ENCODE peak calls at places on chromosomes 4 and X, in eight cellular contexts. One of them, this sample, is unnamed.

GRCh38 chrX:6024204-6024603 is 204.5 kb downstream of the NLGN4X start:
- DNase-seq in breast epithelium: no peak
- DNase-seq in adrenal gland: no peak
- DNase-seq in PC-3: peak; percentile 21
- DNase-seq in left ventricle myocardium inferior: no peak
- DNase-seq in tibial nerve: no peak
- DNase-seq in right lobe of liver: no peak
- DNase-seq in testis: no peak
- DNase-seq in this sample: no peak

GRCh38 chr4:176654565-176655216 is 138.0 kb downstream of the VEGFC start:
- DNase-seq in adrenal gland: no peak
- DNase-seq in breast epithelium: no peak
- DNase-seq in left ventricle myocardium inferior: no peak
- DNase-seq in tibial nerve: no peak
- DNase-seq in PC-3: no peak
- DNase-seq in right lobe of liver: no peak
- DNase-seq in testis: no peak
- DNase-seq in this sample: no peak

GRCh38 chr4:168319486-168320019 is 1.0 kb upstream of the DDX60 start:
- DNase-seq in PC-3: no peak
- DNase-seq in left ventricle myocardium inferior: no peak
- DNase-seq in adrenal gland: no peak
- DNase-seq in testis: no peak
- DNase-seq in breast epithelium: no peak
- DNase-seq in right lobe of liver: no peak
- DNase-seq in tibial nerve: no peak
- DNase-seq in this sample: no peak

GRCh38 chr4:108135549-108136209 is 33.1 kb downstream of the LEF1 start:
- DNase-seq in testis: no peak
- DNase-seq in left ventricle myocardium inferior: no peak
- DNase-seq in tibial nerve: no peak
- DNase-seq in breast epithelium: no peak
- DNase-seq in PC-3: no peak
- DNase-seq in adrenal gland: no peak
- DNase-seq in right lobe of liver: no peak
- DNase-seq in this sample: no peak

GRCh38 chrX:19904778-19905367 is 17.5 kb upstream of the SH3KBP1 start:
- DNase-seq in breast epithelium: no peak
- DNase-seq in testis: peak; percentile 33
- DNase-seq in right lobe of liver: no peak
- DNase-seq in PC-3: peak; percentile 84
- DNase-seq in tibial nerve: no peak
- DNase-seq in left ventricle myocardium inferior: no peak
- DNase-seq in adrenal gland: peak; percentile 24
- DNase-seq in this sample: no peak

GRCh38 chr4:88600129-88600849 is 8.0 kb downstream of the HERC3 start:
- DNase-seq in tibial nerve: no peak
- DNase-seq in left ventricle myocardium inferior: no peak
- DNase-seq in PC-3: peak; percentile 89
- DNase-seq in breast epithelium: no peak
- DNase-seq in right lobe of liver: no peak
- DNase-seq in testis: no peak
- DNase-seq in adrenal gland: no peak
- DNase-seq in this sample: no peak

GRCh38 chrX:87409113-87409841 is 108.3 kb upstream of the KLHL4 start:
- DNase-seq in PC-3: peak; percentile 87
- DNase-seq in testis: peak; percentile 81
- DNase-seq in right lobe of liver: peak; percentile 43
- DNase-seq in tibial nerve: peak; percentile 11
- DNase-seq in adrenal gland: peak; percentile 91
- DNase-seq in left ventricle myocardium inferior: peak; percentile 16
- DNase-seq in breast epithelium: peak; percentile 56
- DNase-seq in this sample: no peak

GRCh38 chr4:1344696-1345095 is 2.3 kb upstream of the UVSSA start:
- DNase-seq in left ventricle myocardium inferior: no peak
- DNase-seq in tibial nerve: no peak
- DNase-seq in breast epithelium: no peak
- DNase-seq in adrenal gland: no peak
- DNase-seq in PC-3: peak; percentile 77
- DNase-seq in testis: no peak
- DNase-seq in right lobe of liver: no peak
- DNase-seq in this sample: no peak

GRCh38 chr4:212438-213174 is 88.3 kb downstream of the ZNF718 start:
- DNase-seq in PC-3: no peak
- DNase-seq in testis: peak; percentile 95
- DNase-seq in adrenal gland: peak; percentile 84
- DNase-seq in breast epithelium: peak; percentile 81
- DNase-seq in right lobe of liver: peak; percentile 52
- DNase-seq in tibial nerve: peak; percentile 40
- DNase-seq in left ventricle myocardium inferior: peak; percentile 80
- DNase-seq in this sample: no peak

GRCh38 chrX:101359966-101360365 is 11.4 kb upstream of the TIMM8A start:
- DNase-seq in left ventricle myocardium inferior: no peak
- DNase-seq in breast epithelium: no peak
- DNase-seq in right lobe of liver: no peak
- DNase-seq in PC-3: no peak
- DNase-seq in testis: peak; percentile 57
- DNase-seq in tibial nerve: no peak
- DNase-seq in adrenal gland: no peak
- DNase-seq in this sample: no peak

GRCh38 chr4:73391774-73392173 is 12.3 kb upstream of the ALB start:
- DNase-seq in adrenal gland: no peak
- DNase-seq in tibial nerve: no peak
- DNase-seq in right lobe of liver: no peak
- DNase-seq in testis: no peak
- DNase-seq in breast epithelium: no peak
- DNase-seq in left ventricle myocardium inferior: no peak
- DNase-seq in PC-3: no peak
- DNase-seq in this sample: no peak

GRCh38 chrX:30893206-30893605 is 4.2 kb upstream of the TAB3 start:
- DNase-seq in adrenal gland: no peak
- DNase-seq in tibial nerve: no peak
- DNase-seq in left ventricle myocardium inferior: no peak
- DNase-seq in right lobe of liver: no peak
- DNase-seq in PC-3: peak; percentile 87
- DNase-seq in testis: no peak
- DNase-seq in breast epithelium: no peak
- DNase-seq in this sample: no peak

GRCh38 chrX:38220024-38220935 is at the start of gene SRPX:
- DNase-seq in left ventricle myocardium inferior: peak; percentile 30
- DNase-seq in PC-3: peak; percentile 69
- DNase-seq in right lobe of liver: peak; percentile 38
- DNase-seq in testis: peak; percentile 26
- DNase-seq in tibial nerve: peak; percentile 20
- DNase-seq in adrenal gland: peak; percentile 20
- DNase-seq in breast epithelium: no peak
- DNase-seq in this sample: no peak

GRCh38 chrX:18758166-18758932 is 50.9 kb downstream of the PPEF1 start:
- DNase-seq in adrenal gland: no peak
- DNase-seq in PC-3: no peak
- DNase-seq in right lobe of liver: no peak
- DNase-seq in breast epithelium: no peak
- DNase-seq in left ventricle myocardium inferior: no peak
- DNase-seq in testis: no peak
- DNase-seq in tibial nerve: no peak
- DNase-seq in this sample: no peak

GRCh38 chrX:18753603-18754002 is 46.2 kb downstream of the PPEF1 start:
- DNase-seq in left ventricle myocardium inferior: no peak
- DNase-seq in tibial nerve: no peak
- DNase-seq in PC-3: no peak
- DNase-seq in breast epithelium: no peak
- DNase-seq in testis: no peak
- DNase-seq in right lobe of liver: no peak
- DNase-seq in adrenal gland: no peak
- DNase-seq in this sample: no peak

DNA sequence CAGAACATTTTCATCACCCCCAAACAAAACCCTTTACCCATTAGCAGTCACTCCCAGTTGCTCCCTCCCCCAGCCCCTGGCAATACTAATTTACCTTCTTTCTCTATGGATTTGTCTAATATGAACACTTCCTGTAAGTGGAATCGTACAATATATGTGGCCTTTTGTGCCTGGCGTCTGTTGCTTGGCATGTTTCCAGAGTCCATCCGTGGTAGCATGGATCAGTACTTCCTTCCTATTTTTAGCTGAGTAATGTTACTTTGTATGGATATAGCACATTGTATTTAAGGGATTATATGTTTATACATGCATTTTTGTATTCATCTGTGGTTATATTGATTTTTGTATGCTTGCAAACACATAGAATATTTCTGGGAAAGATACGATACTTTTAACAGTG is 48.2 kb downstream of the PPEF1 start:
- DNase-seq in testis: no peak
- DNase-seq in adrenal gland: peak; percentile 15
- DNase-seq in breast epithelium: no peak
- DNase-seq in left ventricle myocardium inferior: no peak
- DNase-seq in right lobe of liver: no peak
- DNase-seq in tibial nerve: no peak
- DNase-seq in PC-3: no peak
- DNase-seq in this sample: no peak
- TF ChIP-seq CTCF in testis: no peak
- TF ChIP-seq CTCF in adrenal gland: no peak
- TF ChIP-seq CTCF in breast epithelium: no peak
- TF ChIP-seq CTCF in left ventricle myocardium inferior: no peak
- TF ChIP-seq CTCF in right lobe of liver: no peak
- TF ChIP-seq CTCF in tibial nerve: no peak
- TF ChIP-seq CTCF in PC-3: no peak
- TF ChIP-seq CTCF in this sample: no peak

GRCh38 chr4:184419976-184420375 is 54.4 kb downstream of the IRF2 start:
- DNase-seq in breast epithelium: no peak
- DNase-seq in PC-3: no peak
- DNase-seq in right lobe of liver: no peak
- DNase-seq in tibial nerve: no peak
- DNase-seq in adrenal gland: no peak
- DNase-seq in testis: no peak
- DNase-seq in left ventricle myocardium inferior: no peak
- DNase-seq in this sample: no peak

GRCh38 chr4:184420402-184420801 is 53.9 kb downstream of the IRF2 start:
- DNase-seq in testis: no peak
- DNase-seq in left ventricle myocardium inferior: no peak
- DNase-seq in PC-3: no peak
- DNase-seq in adrenal gland: no peak
- DNase-seq in right lobe of liver: no peak
- DNase-seq in tibial nerve: no peak
- DNase-seq in breast epithelium: no peak
- DNase-seq in this sample: no peak

GRCh38 chr4:184417802-184418511 is 56.4 kb downstream of the IRF2 start:
- DNase-seq in testis: no peak
- DNase-seq in left ventricle myocardium inferior: no peak
- DNase-seq in right lobe of liver: no peak
- DNase-seq in tibial nerve: no peak
- DNase-seq in PC-3: peak; percentile 89
- DNase-seq in adrenal gland: peak; percentile 42
- DNase-seq in breast epithelium: no peak
- DNase-seq in this sample: no peak

GRCh38 chr4:184415071-184415470 is 59.3 kb downstream of the IRF2 start:
- DNase-seq in right lobe of liver: no peak
- DNase-seq in PC-3: peak; percentile 32
- DNase-seq in tibial nerve: no peak
- DNase-seq in breast epithelium: no peak
- DNase-seq in testis: no peak
- DNase-seq in left ventricle myocardium inferior: no peak
- DNase-seq in adrenal gland: no peak
- DNase-seq in this sample: no peak

DNA sequence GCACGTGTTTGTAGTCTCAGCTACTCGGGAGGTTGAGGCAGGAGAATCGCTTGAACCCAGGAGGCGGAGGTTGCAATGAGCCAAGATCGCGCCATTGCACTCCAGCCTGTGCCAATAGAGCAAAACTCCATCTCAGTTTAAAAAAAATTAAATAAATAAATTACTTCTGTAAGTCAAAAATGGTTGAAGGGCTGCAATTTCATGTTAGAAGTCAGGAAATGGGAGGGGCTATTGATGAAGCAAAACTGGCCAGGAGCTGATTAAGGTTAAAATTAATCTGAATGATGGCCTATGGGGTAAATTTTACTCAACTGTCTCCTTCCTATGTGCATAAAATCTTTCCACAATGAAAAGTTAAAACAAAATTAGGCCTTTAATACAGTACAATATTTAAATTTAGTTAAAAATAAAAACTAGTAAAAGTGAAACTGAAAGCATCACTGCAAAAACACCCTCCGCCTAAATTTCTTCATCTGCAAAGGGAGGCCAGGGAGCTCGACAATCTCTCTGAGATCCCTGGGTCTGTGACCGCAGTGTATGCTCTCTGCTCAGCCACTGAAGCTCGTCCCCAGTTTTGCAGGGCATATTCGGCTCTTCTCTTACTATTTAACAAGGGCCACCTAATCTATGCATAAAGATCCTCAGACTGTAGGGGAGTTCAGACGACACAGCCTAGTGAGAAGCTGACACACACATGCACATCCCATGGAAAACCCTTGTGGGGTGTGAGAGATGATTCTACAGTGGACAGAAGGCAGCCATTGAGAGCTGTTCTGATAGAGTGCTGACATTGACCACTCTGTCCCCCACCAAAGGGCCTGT is 57.2 kb downstream of the IRF2 start:
- DNase-seq in breast epithelium: no peak
- DNase-seq in PC-3: no peak
- DNase-seq in testis: no peak
- DNase-seq in tibial nerve: no peak
- DNase-seq in adrenal gland: no peak
- DNase-seq in right lobe of liver: no peak
- DNase-seq in left ventricle myocardium inferior: no peak
- DNase-seq in this sample: no peak
- H3K4me1 ChIP-seq in breast epithelium: peaks cover 5% of the 10 kb centered on the region
- H3K4me1 ChIP-seq in PC-3: peaks cover 24% of the 10 kb centered on the region
- H3K4me1 ChIP-seq in testis: peaks cover 12% of the 10 kb centered on the region
- H3K4me1 ChIP-seq in tibial nerve: peaks cover 48% of the 10 kb centered on the region
- H3K4me1 ChIP-seq in adrenal gland: peaks cover 43% of the 10 kb centered on the region
- H3K4me1 ChIP-seq in right lobe of liver: peaks cover 14% of the 10 kb centered on the region
- H3K4me1 ChIP-seq in left ventricle myocardium inferior: peaks cover 81% of the 10 kb centered on the region
- H3K4me1 ChIP-seq in this sample: peaks cover 68% of the 10 kb centered on the region

GRCh38 chrX:97446298-97446882 is 562.7 kb downstream of the RPA4 start:
- DNase-seq in adrenal gland: no peak
- DNase-seq in left ventricle myocardium inferior: no peak
- DNase-seq in testis: no peak
- DNase-seq in PC-3: peak; percentile 38
- DNase-seq in breast epithelium: no peak
- DNase-seq in tibial nerve: no peak
- DNase-seq in right lobe of liver: no peak
- DNase-seq in this sample: no peak
- TF ChIP-seq CTCF in adrenal gland: no peak
- TF ChIP-seq CTCF in left ventricle myocardium inferior: no peak
- TF ChIP-seq CTCF in testis: no peak
- TF ChIP-seq CTCF in PC-3: peak; percentile 54
- TF ChIP-seq CTCF in breast epithelium: no peak
- TF ChIP-seq CTCF in tibial nerve: no peak
- TF ChIP-seq CTCF in right lobe of liver: no peak
- TF ChIP-seq CTCF in this sample: peak; percentile 5

DNA sequence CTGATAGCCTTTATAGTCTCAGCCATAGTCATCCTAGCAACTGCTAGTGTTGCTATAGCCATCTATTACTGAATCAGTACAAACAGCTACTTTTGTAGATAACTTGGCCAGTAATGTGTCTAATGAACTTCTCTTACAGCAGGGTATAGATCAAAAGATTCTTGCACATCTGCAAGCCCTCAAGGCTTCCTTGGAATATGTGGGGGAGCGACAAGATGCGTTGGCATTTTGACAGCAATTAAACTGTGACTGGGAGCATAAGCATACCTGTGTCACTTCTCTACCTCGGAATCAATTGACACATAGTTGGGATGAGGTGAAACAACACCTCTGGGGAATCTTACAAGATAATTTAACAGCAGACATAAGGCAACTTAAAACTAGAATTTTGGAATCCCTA is 87.6 kb downstream of the TMEM144 start:
- DNase-seq in left ventricle myocardium inferior: no peak
- DNase-seq in right lobe of liver: no peak
- DNase-seq in breast epithelium: no peak
- DNase-seq in testis: no peak
- DNase-seq in adrenal gland: no peak
- DNase-seq in tibial nerve: no peak
- DNase-seq in PC-3: no peak
- DNase-seq in this sample: no peak
- H3K4me1 ChIP-seq in left ventricle myocardium inferior: no peaks in the 10 kb centered on the region
- H3K4me1 ChIP-seq in right lobe of liver: peaks cover 5% of the 10 kb centered on the region
- H3K4me1 ChIP-seq in breast epithelium: no peaks in the 10 kb centered on the region
- H3K4me1 ChIP-seq in testis: no peaks in the 10 kb centered on the region
- H3K4me1 ChIP-seq in adrenal gland: no peaks in the 10 kb centered on the region
- H3K4me1 ChIP-seq in tibial nerve: no peaks in the 10 kb centered on the region
- H3K4me1 ChIP-seq in PC-3: peaks cover 20% of the 10 kb centered on the region
- H3K4me1 ChIP-seq in this sample: no peaks in the 10 kb centered on the region